ENCODE peak calls at places on chromosome 7, in four cellular contexts. Z, O, Q and G are unnamed samples.

GRCh38 chr7:126419047-126419446 is 833.7 kb downstream of the GRM8 start:
- DNase-seq in Z (no peak), O (no peak), Q (no peak), G (no peak)

GRCh38 chr7:38451840-38452239 is 178.4 kb upstream of the TARP start:
- DNase-seq in Z (no peak), O (no peak), Q (no peak), G (no peak)

GRCh38 chr7:76343294-76343930 is 15.4 kb downstream of the YWHAG start:
- DNase-seq in Z (no peak), O (no peak), Q (no peak), G (no peak)

GRCh38 chr7:16071246-16071857 is 350.0 kb downstream of the CRPPA start:
- DNase-seq in Z (peak; percentile 10), O (no peak), Q (peak; percentile 4), G (no peak)

GRCh38 chr7:102291056-102291915 is 4.6 kb downstream of the SH2B2 start:
- DNase-seq in Z (no peak), O (no peak), Q (peak; percentile 76), G (no peak)

GRCh38 chr7:117810642-117811512 is 62.4 kb downstream of the CTTNBP2 start:
- DNase-seq in Z (no peak), O (no peak), Q (no peak), G (no peak)

GRCh38 chr7:74483402-74484336 is 30.0 kb downstream of the GTF2IRD1 start:
- DNase-seq in Z (no peak), O (no peak), Q (no peak), G (no peak)

GRCh38 chr7:87234949-87235348 is 15.4 kb upstream of the TMEM243 start:
- DNase-seq in Z (no peak), O (no peak), Q (no peak), G (no peak)

GRCh38 chr7:2037805-2038635 is 194.7 kb downstream of the MAD1L1 start:
- DNase-seq in Z (no peak), O (peak; percentile 24), Q (no peak), G (peak; percentile 73)

GRCh38 chr7:107528461-107528860 is 35.3 kb downstream of the COG5 start:
- DNase-seq in Z (no peak), O (no peak), Q (no peak), G (no peak)

GRCh38 chr7:127629268-127629854 is 11.4 kb upstream of the PAX4 start:
- DNase-seq in Z (peak; percentile 34), O (no peak), Q (no peak), G (peak; percentile 35)

GRCh38 chr7:139095194-139095659 is 14.3 kb downstream of the ZC3HAV1 start:
- DNase-seq in Z (peak; percentile 50), O (no peak), Q (peak; percentile 59), G (no peak)

GRCh38 chr7:127769137-127769536 is 117.1 kb downstream of the SND1 start:
- DNase-seq in Z (no peak), O (no peak), Q (no peak), G (no peak)

GRCh38 chr7:44282601-44283171 is 42.7 kb downstream of the CAMK2B start:
- DNase-seq in Z (peak; percentile 3), O (no peak), Q (no peak), G (no peak)

GRCh38 chr7:14962778-14963177 is 60.2 kb upstream of the DGKB start:
- DNase-seq in Z (no peak), O (no peak), Q (no peak), G (no peak)

GRCh38 chr7:36021917-36022550 is 131.0 kb upstream of the EEPD1 start:
- DNase-seq in Z (no peak), O (no peak), Q (no peak), G (no peak)

GRCh38 chr7:102152672-102153585 is 133.7 kb upstream of the SH2B2 start:
- DNase-seq in Z (no peak), O (no peak), Q (no peak), G (no peak)

GRCh38 chr7:110371709-110372108 is 719.2 kb upstream of the LRRN3 start:
- DNase-seq in Z (no peak), O (no peak), Q (no peak), G (no peak)

DNA sequence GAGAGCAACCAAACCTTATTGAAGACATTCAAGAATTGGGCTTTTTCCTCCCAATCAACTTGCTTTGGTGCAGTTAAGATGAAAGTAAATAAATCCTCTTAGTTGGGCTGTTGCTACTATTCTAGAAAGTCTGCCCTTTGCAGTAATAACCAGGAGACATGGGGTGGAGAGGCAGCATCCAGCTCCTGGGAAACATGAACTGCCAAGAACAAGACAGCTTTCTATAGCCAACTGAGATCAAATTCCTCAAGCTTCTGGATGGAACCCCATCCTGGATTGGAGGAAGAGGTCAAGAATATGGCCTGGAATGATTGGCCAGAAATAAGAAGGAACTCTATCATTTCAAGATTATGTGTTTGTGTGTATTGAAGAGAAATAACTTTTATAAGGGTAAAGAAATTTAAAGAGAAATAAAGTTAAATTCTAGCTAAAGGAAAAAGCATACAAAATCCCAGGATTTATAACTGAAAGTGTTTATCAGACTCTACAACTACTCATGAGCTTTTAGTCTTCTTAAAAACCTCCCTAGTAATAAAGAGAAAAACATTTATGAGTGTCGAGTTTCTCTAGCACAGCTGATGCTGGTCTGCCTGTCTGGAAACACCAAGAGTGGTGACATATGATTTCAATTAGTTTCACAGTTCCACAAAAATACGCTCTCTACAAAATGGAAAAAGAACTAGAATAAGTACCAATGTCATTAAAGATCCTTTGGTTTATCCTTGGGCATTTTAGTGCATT is 70.1 kb upstream of the COL1A2 start:
- DNase-seq in Z (no peak), O (no peak), Q (no peak), G (no peak)
- TF ChIP-seq POLR2A in Z (no peak), O (no peak), Q (no peak), G (no peak)

GRCh38 chr7:104963991-104964385 is 50.0 kb upstream of the KMT2E start:
- DNase-seq in Z (no peak), O (no peak), Q (no peak), G (no peak)
- TF ChIP-seq POLR2AphosphoS5 in Z (no peak), O (no peak), Q (no peak), G (peak; percentile 40)

GRCh38 chr7:67438913-67439312 is 442.3 kb downstream of the TYW1 start:
- DNase-seq in Z (no peak), O (no peak), Q (no peak), G (no peak)
- TF ChIP-seq POLR2A in Z (no peak), O (no peak), Q (no peak), G (no peak)

DNA sequence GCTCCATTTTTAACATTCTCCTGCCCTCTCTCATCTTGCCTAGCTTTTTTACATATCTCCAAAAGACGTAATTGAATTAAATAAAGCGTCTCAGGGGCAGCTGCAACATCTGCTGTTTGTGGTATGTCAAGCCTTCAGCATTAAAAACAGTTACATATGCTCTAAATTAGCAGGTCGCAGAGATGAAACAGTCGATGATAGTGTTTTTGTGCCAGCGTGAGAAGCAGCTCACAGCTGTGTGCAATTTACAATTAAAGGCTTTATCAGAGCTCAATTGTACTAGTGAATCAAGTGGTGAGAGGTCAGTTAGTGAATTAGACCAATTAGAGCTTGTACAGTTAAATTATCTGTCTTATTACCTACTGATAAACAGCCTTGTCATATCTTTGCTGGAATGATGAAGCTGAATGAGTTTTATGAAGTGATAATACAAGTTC is 522.3 kb downstream of the ETV1 start:
- DNase-seq in Z (no peak), O (no peak), Q (no peak), G (no peak)
- TF ChIP-seq POLR2AphosphoS5 in Z (no peak), O (no peak), Q (no peak), G (no peak)

DNA sequence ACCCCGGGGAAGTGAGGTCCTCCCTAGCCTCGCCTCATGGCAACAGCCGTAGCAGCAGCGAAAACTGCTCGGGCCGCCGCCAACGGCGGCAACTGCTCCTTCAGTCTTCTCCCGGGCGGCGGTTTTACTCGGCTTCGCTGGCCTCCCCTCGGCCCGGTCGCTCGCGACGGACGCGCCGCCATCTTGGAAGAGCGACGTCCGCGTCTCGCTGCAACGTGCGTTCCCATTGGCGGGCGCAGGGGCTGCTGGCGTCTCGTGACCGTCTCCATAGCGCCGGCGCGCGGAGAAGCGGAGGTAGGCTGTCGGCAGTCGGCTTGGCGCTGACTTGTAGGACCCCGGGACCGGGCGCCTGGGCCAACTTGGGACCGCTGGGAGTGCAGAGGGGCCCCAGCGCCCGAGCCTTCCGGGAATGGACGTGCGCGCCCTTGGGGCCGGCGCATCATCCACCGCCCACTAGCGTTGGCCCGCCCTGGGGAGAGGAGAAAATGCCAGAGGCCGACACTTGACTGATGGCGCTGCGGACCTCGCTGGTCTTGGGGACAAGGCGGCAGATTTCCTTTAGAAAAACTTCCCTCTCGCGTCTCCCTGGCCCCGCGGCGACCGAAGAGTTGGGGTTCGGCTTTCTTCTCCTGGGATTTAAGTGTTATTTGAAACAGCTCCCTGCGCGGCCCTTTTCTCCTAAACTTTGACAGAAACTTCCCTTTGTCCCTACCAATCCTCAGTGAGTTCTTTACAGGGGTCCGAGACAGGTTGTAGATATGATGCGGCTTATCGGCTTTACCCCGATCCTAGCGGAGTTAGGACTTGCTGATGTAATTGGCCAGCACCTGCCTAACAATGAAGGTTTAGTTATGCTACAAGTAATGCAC is at the start of gene SNX13:
- DNase-seq in Z (peak; percentile 92), O (peak; percentile 91), Q (peak; percentile 85), G (peak; percentile 92)
- TF ChIP-seq POLR2A in Z (peak; percentile 79), O (peak; percentile 74), Q (peak; percentile 87), G (no peak)

DNA sequence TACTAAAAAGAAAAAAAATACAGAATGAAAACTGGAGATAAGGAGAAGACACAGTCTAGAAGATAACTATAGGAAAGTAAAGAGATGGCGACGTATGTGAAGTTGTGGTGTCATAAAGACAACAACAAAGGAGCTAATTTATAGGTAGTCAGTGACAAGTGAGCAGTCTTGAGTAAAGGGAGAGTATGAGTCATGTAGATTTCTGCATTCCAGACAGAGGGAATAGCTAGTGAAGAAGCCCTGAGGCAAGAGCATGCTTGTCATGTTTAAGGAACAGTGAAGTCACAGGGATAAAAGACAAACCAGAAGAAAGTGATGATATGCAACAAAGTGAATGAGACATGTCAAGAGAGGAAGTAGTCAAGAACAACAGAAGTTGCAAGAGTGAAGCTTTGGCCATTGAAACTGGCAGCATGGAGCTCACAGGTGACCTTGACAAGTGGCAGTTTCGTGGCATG is 2.3 kb upstream of the MIOS start:
- DNase-seq in Z (no peak), O (no peak), Q (no peak), G (no peak)
- TF ChIP-seq POLR2AphosphoS5 in Z (no peak), O (peak; percentile 46), Q (no peak), G (no peak)

DNA sequence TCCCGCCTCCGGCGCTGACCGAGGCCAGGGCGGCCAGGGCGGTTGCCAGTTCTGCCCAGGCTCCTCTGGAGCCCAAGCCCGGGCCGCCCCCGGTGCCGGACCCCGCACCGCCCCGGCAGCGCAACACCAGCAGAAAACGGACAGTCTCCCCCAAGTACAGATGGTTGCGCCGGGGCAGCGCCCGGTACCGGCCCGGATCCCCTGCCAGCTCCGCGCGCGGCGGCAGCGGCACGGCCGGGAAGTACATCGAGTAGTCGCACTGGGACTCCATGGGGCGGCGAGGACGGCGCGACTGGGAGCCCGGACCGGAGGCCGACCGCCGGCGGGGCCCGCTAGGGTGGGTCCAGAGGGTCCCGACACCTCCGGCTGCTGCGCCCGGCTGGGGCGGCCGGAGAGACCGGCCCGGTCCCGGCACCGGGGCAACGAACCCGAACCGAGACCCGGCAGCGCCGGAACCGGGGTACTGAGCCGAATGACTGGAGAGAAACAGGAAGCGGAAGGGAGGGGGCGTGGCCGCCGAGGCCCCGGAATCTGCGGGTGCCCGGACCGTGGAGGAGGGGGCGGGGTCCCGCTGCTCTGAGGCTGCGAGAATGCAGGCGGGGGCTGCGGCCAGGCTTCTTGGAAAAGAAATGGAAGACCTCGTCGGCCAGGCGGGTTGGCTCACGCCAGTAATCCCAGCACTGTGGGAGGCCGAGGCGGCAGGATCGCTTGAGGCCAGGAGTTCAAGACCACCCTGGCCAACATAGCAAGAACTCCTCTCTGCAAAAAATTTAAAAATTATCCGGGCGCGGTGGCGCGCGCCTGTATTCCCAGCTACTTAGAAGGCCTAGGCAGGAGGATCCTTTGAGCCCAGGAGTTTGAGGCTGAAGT is at the start of gene TRAPPC14:
- DNase-seq in Z (peak; percentile 95), O (peak; percentile 82), Q (peak; percentile 99), G (peak; percentile 92)
- TF ChIP-seq POLR2A in Z (peak; percentile 71), O (peak; percentile 45), Q (peak; percentile 75), G (no peak)

GRCh38 chr7:28347462-28347861 is 64.9 kb upstream of the CREB5 start:
- DNase-seq in Z (no peak), O (no peak), Q (no peak), G (no peak)
- TF ChIP-seq POLR2AphosphoS5 in Z (no peak), O (no peak), Q (no peak), G (no peak)